ENCODE peak calls at places on chromosomes 5 and 9, in eight cellular contexts. U, P, I, G, J, V, S and C are unnamed samples.

GRCh38 chr9:109887079-109887478 is 107.1 kb downstream of the PALM2AKAP2 start:
- DNase-seq in S (no peak), P (no peak), I (no peak), G (no peak), V (no peak), U (no peak), J (no peak), C (no peak)

GRCh38 chr5:134003957-134004625 is 684 bp downstream of the VDAC1 start:
- DNase-seq in U (no peak), J (peak), S (peak), G (peak), I (peak), P (peak), V (peak), C (no peak)

GRCh38 chr9:14415947-14416346 is 102.0 kb upstream of the NFIB start:
- DNase-seq in G (no peak), S (no peak), J (no peak), P (no peak), I (no peak), V (no peak), U (no peak), C (no peak)

GRCh38 chr5:177498013-177498847 is 826 bp upstream of the PDLIM7 start:
- DNase-seq in S (peak), I (no peak), V (peak), G (no peak), J (no peak), P (peak), U (no peak), C (no peak)

GRCh38 chr9:21556581-21557427 is 74.7 kb upstream of the IFNE start:
- DNase-seq in U (no peak), V (no peak), S (no peak), G (no peak), P (no peak), I (no peak), J (no peak), C (no peak)

GRCh38 chr5:1292846-1293415 is 1.9 kb downstream of the TERT start:
- DNase-seq in I (no peak), J (no peak), U (no peak), S (no peak), V (no peak), G (no peak), P (peak), C (no peak)

GRCh38 chr5:126481243-126481642 is 58.0 kb downstream of the GRAMD2B start:
- DNase-seq in P (no peak), G (no peak), V (no peak), J (no peak), U (no peak), I (no peak), S (no peak), C (no peak)

GRCh38 chr9:125550216-125550614 is 156.8 kb downstream of the MAPKAP1 start:
- DNase-seq in V (no peak), I (no peak), P (no peak), G (no peak), U (no peak), J (no peak), S (no peak), C (no peak)

GRCh38 chr5:32233696-32234447 is 59.8 kb upstream of the GOLPH3 start:
- DNase-seq in V (no peak), S (no peak), I (peak), G (peak), U (no peak), J (no peak), P (no peak), C (peak)

GRCh38 chr5:891117-891836 is 1.3 kb downstream of the BRD9 start:
- DNase-seq in U (peak), P (no peak), I (no peak), G (no peak), J (no peak), S (peak), V (no peak), C (no peak)

GRCh38 chr5:168307925-168308584 is 16.6 kb downstream of the WWC1 start:
- DNase-seq in I (no peak), S (no peak), P (no peak), G (no peak), U (no peak), V (no peak), J (no peak), C (no peak)
- TF ChIP-seq POLR2A in I (no peak), S (no peak), P (no peak), G (no peak), U (no peak), V (no peak), J (no peak), C (no peak)

DNA sequence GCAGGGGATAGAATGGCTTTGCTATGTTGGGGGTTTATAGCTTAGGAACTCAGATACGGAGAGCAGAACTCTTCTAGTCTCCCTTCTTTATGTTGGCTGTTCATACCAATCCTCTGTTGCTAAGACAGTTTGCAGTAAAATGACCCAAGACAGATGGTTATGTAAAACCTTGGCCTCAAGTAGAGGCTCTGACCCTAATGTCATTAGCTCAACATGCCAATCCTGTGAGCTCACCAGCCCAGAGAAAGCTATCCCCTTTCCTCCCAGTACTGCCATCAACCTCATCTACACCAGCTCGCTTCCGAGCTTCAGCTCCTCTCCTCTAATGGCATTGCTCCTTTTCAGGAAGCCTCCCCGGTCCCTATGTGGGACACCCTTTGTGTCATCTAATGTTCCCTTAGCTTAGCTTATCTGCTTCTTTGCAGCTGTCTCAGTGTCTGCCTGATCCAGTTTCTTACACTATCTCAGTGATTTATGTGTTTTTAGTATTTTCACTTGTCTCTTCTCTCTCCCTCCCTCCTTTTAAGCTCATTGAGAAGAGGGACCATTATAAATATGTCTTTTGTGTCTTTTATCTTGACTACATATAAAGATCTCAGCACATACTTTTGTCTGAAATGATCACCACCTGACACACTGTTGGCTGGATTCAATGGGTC is 281.3 kb upstream of the CLINT1 start:
- DNase-seq in S (no peak), J (peak), V (peak), P (no peak), G (peak), I (no peak), U (no peak), C (no peak)
- TF ChIP-seq POLR2A in S (no peak), J (no peak), V (no peak), P (no peak), G (no peak), I (no peak), U (no peak), C (no peak)

DNA sequence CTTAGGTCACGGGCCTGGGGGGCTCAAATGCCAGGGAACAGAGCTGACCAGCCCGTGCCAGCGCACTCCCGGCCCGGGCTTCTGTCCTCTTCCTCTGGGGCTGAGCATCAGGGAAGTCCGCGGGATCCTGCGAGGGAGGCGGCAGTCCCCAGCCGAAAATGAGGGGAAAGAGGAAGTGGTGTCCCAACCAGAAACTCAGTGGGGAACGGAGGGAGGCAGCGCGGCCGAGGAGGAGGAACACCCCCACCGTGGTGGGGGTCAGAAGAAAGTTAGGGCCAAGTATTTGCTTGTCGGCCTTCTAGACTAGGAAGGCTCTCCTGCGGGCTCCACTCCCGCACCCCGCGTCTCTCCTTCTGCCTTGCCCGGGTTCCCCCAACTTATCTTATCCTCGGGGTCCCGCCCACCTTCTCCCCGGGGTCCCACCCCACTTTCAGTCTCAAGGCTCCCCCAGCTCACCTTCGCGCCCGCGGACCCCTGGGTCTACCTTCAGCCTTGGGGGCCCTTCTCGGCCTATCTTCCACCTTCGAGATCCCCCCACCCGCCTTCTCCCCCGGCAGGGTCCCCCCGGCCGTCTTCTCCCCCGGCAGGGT is 583 bp upstream of the PHF2 start:
- DNase-seq in S (peak), J (peak), I (no peak), G (peak), P (peak), U (no peak), V (peak), C (peak)
- TF ChIP-seq POLR2A in S (peak), J (peak), I (peak), G (no peak), P (no peak), U (no peak), V (no peak), C (no peak)

DNA sequence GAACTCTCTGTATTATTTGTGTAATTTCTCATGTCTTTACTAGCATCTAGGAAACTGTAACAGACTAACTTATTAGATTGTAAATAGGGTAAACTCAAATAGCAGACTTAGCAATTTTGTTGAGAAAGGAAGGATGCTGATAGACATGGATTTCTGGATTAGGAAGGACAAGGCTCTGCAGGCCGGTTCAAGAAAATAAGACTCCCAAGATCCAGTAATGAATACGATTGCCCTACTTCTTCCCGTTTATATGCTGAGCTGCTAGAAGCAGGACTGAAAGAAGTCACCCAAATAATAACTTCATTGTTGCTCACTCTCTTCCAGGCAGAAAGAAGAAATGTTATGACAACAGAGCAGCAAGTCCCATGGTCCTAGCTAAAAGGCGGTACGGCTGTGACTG is 22.8 kb upstream of the C9orf40 start:
- DNase-seq in I (no peak), P (no peak), S (no peak), G (no peak), J (no peak), U (no peak), V (no peak), C (no peak)
- TF ChIP-seq POLR2A in I (no peak), P (no peak), S (no peak), G (no peak), J (no peak), U (no peak), V (no peak), C (no peak)